ENCODE peak calls at places on chromosomes 1 and 21, in five cellular contexts. F is right lobe of liver, K is MM.1S, V is PC-3, O is stomach. I is an unnamed sample. For H3K4me1, the result is how much of the 10 kb centered on the place peaks cover.

GRCh38 chr1:109995536-109995935 is 11.0 kb downstream of the AHCYL1 start:
- DNase-seq in V (no peak), K (no peak), F (no peak), O (no peak), I (no peak)

GRCh38 chr1:213103377-213104306 is 52.6 kb downstream of the RPS6KC1 start:
- DNase-seq in F (no peak), O (no peak), V (no peak), K (no peak), I (no peak)

GRCh38 chr1:38872401-38873026 is 634 bp downstream of the MYCBP start:
- DNase-seq in V (peak), K (peak), O (peak), F (no peak), I (peak)

GRCh38 chr1:147757015-147757990 is 3.1 kb downstream of the GJA5 start:
- DNase-seq in K (no peak), F (no peak), O (peak), V (peak), I (no peak)

GRCh38 chr1:64062941-64063581 is 140.4 kb upstream of the UBE2U start:
- DNase-seq in F (no peak), O (no peak), K (no peak), V (peak), I (no peak)

GRCh38 chr1:165603810-165604209 is 27.2 kb upstream of the MGST3 start:
- DNase-seq in F (no peak), K (no peak), O (no peak), V (no peak), I (no peak)

GRCh38 chr1:60423181-60423780 is 349.7 kb upstream of the C1orf87 start:
- DNase-seq in V (no peak), O (no peak), K (no peak), F (no peak), I (no peak)

GRCh38 chr21:37139154-37139553 is 66.1 kb downstream of the TTC3 start:
- DNase-seq in O (no peak), K (no peak), F (no peak), V (peak), I (no peak)

GRCh38 chr1:169105434-169106094 is 926 bp upstream of the ATP1B1 start:
- DNase-seq in F (peak), V (peak), O (peak), K (peak), I (peak)

GRCh38 chr1:218886472-218886871 is 287.2 kb upstream of the LYPLAL1 start:
- DNase-seq in O (no peak), K (no peak), F (no peak), V (peak), I (no peak)

GRCh38 chr1:244350027-244350426 is 101.7 kb downstream of the ADSS2 start:
- DNase-seq in K (peak), O (no peak), V (no peak), F (no peak), I (no peak)

GRCh38 chr1:224226849-224227502 is 43.9 kb downstream of the DEGS1 start:
- DNase-seq in K (no peak), F (no peak), O (no peak), V (no peak), I (no peak)

GRCh38 chr1:35398739-35399138 is 130.2 kb downstream of the ZMYM4 start:
- DNase-seq in F (no peak), K (no peak), V (no peak), O (no peak), I (no peak)

GRCh38 chr1:169138866-169139670 is 32.6 kb downstream of the ATP1B1 start:
- DNase-seq in K (no peak), O (no peak), F (no peak), V (peak), I (no peak)

GRCh38 chr1:42315500-42315899 is 19.5 kb downstream of the FOXJ3 start:
- DNase-seq in F (no peak), V (no peak), K (no peak), O (no peak), I (no peak)

GRCh38 chr1:59008599-59009347 is 224.9 kb upstream of the JUN start:
- DNase-seq in K (no peak), V (no peak), O (no peak), F (no peak), I (no peak)

GRCh38 chr1:5993553-5994510 is 1.6 kb upstream of the NPHP4 start:
- DNase-seq in O (no peak), K (peak), V (peak), F (no peak), I (peak)
- H3K4me1 ChIP-seq in O (under half), K (under half), V (under half), F (under half), I (under half)

DNA sequence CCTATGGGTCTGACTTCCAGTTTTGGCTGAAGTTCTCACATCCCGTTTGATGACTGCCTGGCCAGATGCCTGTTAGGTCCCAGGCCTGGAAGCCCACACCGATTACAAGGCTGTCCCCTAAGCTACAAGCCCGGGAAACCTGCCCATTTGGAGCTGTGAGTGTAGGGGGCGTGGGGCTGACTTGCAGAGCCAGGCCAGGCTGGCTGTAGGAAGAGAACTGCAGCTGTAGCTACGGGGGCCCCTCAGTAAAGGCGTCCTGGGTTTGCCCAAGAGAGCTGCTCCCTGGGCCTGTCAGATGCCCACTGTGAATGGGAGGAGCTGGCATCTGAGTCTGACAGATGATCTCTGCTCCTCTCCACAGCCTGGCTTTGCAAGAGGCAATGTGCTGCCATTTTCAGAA is 199.7 kb downstream of the CAMTA1 start:
- DNase-seq in F (no peak), V (no peak), K (no peak), O (no peak), I (no peak)
- H3K4me3 ChIP-seq in F (no peak), V (no peak), K (no peak), O (no peak), I (no peak)

GRCh38 chr21:15059397-15059796 is 5.4 kb downstream of the NRIP1 start:
- DNase-seq in O (no peak), K (no peak), F (no peak), V (no peak), I (no peak)
- H3K4me1 ChIP-seq in O (under half), K (under half), F (half or more), V (half or more), I (under half)

GRCh38 chr1:15598436-15598835 is 13.6 kb upstream of the AGMAT start:
- DNase-seq in O (no peak), F (no peak), V (no peak), K (no peak), I (no peak)

GRCh38 chr1:15592285-15592684 is 7.4 kb upstream of the AGMAT start:
- DNase-seq in V (no peak), K (no peak), F (no peak), O (no peak), I (no peak)

GRCh38 chr1:15595809-15596730 is 11.2 kb upstream of the AGMAT start:
- DNase-seq in K (no peak), V (no peak), F (no peak), O (no peak), I (no peak)
- H3K4me3 ChIP-seq in K (no peak), V (no peak), F (no peak), O (no peak), I (no peak)